ENCODE peak calls at places on chromosomes 2 and 18, in nine cellular contexts. One of them, this sample, is unnamed.
A peak's percentile ranks its signal among the peaks of the same experiment; 100 is the strongest.

GRCh38 chr2:208584387-208584965 is 177.9 kb downstream of the PTH2R start:
- DNase-seq in GM23338: no peak
- DNase-seq in neural progenitor cell: peak; percentile 25
- DNase-seq in sigmoid colon: no peak
- DNase-seq in ovary: no peak
- DNase-seq in H7: no peak
- DNase-seq in fibroblast of mammary gland: no peak
- DNase-seq in body of pancreas: no peak
- DNase-seq in Caco-2: no peak
- DNase-seq in this sample: no peak

GRCh38 chr18:60485207-60485606 is 112.6 kb upstream of the MC4R start:
- DNase-seq in fibroblast of mammary gland: no peak
- DNase-seq in GM23338: no peak
- DNase-seq in neural progenitor cell: no peak
- DNase-seq in body of pancreas: no peak
- DNase-seq in H7: no peak
- DNase-seq in sigmoid colon: no peak
- DNase-seq in ovary: no peak
- DNase-seq in Caco-2: no peak
- DNase-seq in this sample: no peak

GRCh38 chr18:22846088-22846683 is 86.9 kb upstream of the RBBP8 start:
- DNase-seq in H7: no peak
- DNase-seq in fibroblast of mammary gland: peak; percentile 42
- DNase-seq in ovary: no peak
- DNase-seq in GM23338: peak; percentile 21
- DNase-seq in body of pancreas: peak; percentile 37
- DNase-seq in neural progenitor cell: peak; percentile 13
- DNase-seq in sigmoid colon: no peak
- DNase-seq in Caco-2: peak; percentile 15
- DNase-seq in this sample: no peak

GRCh38 chr2:60738679-60739078 is 17.4 kb upstream of the PAPOLG start:
- DNase-seq in fibroblast of mammary gland: no peak
- DNase-seq in H7: no peak
- DNase-seq in GM23338: no peak
- DNase-seq in neural progenitor cell: no peak
- DNase-seq in Caco-2: no peak
- DNase-seq in sigmoid colon: peak; percentile 7
- DNase-seq in ovary: no peak
- DNase-seq in body of pancreas: no peak
- DNase-seq in this sample: no peak

GRCh38 chr2:239780236-239780997 is 244.7 kb downstream of the NDUFA10 start:
- DNase-seq in H7: no peak
- DNase-seq in body of pancreas: no peak
- DNase-seq in fibroblast of mammary gland: no peak
- DNase-seq in Caco-2: no peak
- DNase-seq in sigmoid colon: peak; percentile 56
- DNase-seq in GM23338: no peak
- DNase-seq in neural progenitor cell: no peak
- DNase-seq in ovary: peak; percentile 10
- DNase-seq in this sample: no peak

GRCh38 chr18:13813271-13813849 is 10.6 kb upstream of the MC5R start:
- DNase-seq in body of pancreas: peak; percentile 75
- DNase-seq in ovary: peak; percentile 51
- DNase-seq in H7: peak; percentile 77
- DNase-seq in sigmoid colon: no peak
- DNase-seq in Caco-2: peak; percentile 71
- DNase-seq in GM23338: peak; percentile 82
- DNase-seq in neural progenitor cell: peak; percentile 78
- DNase-seq in fibroblast of mammary gland: peak; percentile 61
- DNase-seq in this sample: peak; percentile 56

GRCh38 chr2:187497858-187498463 is 49.9 kb upstream of the CALCRL start:
- DNase-seq in Caco-2: no peak
- DNase-seq in sigmoid colon: no peak
- DNase-seq in fibroblast of mammary gland: peak; percentile 37
- DNase-seq in H7: no peak
- DNase-seq in neural progenitor cell: peak; percentile 7
- DNase-seq in GM23338: peak; percentile 24
- DNase-seq in body of pancreas: no peak
- DNase-seq in ovary: no peak
- DNase-seq in this sample: no peak

GRCh38 chr2:174611851-174612250 is 14.2 kb upstream of the WIPF1 start:
- DNase-seq in Caco-2: no peak
- DNase-seq in fibroblast of mammary gland: no peak
- DNase-seq in body of pancreas: no peak
- DNase-seq in neural progenitor cell: no peak
- DNase-seq in ovary: no peak
- DNase-seq in GM23338: no peak
- DNase-seq in H7: no peak
- DNase-seq in sigmoid colon: no peak
- DNase-seq in this sample: no peak

GRCh38 chr2:63667132-63667531 is 78.4 kb downstream of the MDH1 start:
- DNase-seq in fibroblast of mammary gland: no peak
- DNase-seq in ovary: no peak
- DNase-seq in Caco-2: no peak
- DNase-seq in sigmoid colon: no peak
- DNase-seq in GM23338: no peak
- DNase-seq in H7: no peak
- DNase-seq in body of pancreas: no peak
- DNase-seq in neural progenitor cell: no peak
- DNase-seq in this sample: no peak

GRCh38 chr18:26479686-26480079 is 68.7 kb downstream of the KCTD1 start:
- DNase-seq in body of pancreas: no peak
- DNase-seq in H7: no peak
- DNase-seq in GM23338: no peak
- DNase-seq in fibroblast of mammary gland: peak; percentile 29
- DNase-seq in Caco-2: no peak
- DNase-seq in neural progenitor cell: no peak
- DNase-seq in ovary: no peak
- DNase-seq in sigmoid colon: no peak
- DNase-seq in this sample: no peak
- H3K4me3 ChIP-seq in body of pancreas: no peak overlapping the region
- H3K4me3 ChIP-seq in H7: no peak overlapping the region
- H3K4me3 ChIP-seq in GM23338: peak overlapping the region; percentile 44
- H3K4me3 ChIP-seq in fibroblast of mammary gland: no peak overlapping the region
- H3K4me3 ChIP-seq in Caco-2: no peak overlapping the region
- H3K4me3 ChIP-seq in neural progenitor cell: no peak overlapping the region
- H3K4me3 ChIP-seq in ovary: no peak overlapping the region
- H3K4me3 ChIP-seq in sigmoid colon: peak overlapping the region; percentile 14
- H3K4me3 ChIP-seq in this sample: no peak overlapping the region

DNA sequence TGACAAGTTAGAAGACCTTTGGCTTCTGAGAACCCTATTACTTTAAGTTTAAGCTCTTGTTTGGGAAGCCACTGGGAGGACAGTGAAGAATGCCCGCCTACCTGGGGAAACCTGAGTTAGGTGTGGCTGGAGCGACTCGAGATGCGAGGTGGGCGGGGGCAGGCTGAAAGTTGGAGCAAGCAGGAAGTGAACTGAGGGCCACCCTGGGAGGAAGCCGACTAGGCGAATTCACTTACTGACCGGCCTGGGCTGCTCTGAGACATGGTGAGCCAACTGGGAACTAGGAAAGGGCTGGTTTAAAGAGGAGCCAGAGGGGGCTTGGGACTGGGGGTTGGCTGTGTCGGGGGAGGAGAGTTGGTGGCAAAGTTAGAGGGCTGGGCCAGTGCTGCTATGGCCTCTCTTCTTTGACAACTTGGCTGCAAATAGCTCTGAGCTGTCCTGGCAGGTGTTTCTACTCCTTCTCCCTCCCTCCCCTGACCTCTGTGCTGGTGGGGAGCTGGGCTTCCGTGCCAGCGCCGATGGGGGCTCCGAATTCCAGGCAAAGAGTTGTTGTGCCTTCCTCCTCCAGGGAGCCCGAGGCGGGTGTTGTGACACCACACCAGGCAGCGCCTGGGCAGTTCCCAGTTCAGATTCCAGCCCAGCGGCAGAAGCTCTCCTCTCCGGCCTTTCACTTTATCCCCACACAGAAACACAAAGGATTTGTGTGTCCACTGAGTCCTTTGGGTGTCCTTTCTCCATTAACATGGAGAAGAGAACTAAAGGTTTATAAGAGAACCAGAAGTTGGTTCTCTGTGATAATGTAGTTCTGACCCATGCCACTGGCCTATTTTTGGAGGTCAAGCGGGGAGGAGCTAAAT is at the start of gene VAMP8:
- DNase-seq in Caco-2: peak; percentile 87
- DNase-seq in body of pancreas: peak; percentile 90
- DNase-seq in H7: peak; percentile 88
- DNase-seq in ovary: no peak
- DNase-seq in sigmoid colon: no peak
- DNase-seq in fibroblast of mammary gland: no peak
- DNase-seq in GM23338: peak; percentile 95
- DNase-seq in neural progenitor cell: peak; percentile 31
- DNase-seq in this sample: peak; percentile 86
- H3K4me3 ChIP-seq in Caco-2: peak within 1 kb of the TSS; percentile 67
- H3K4me3 ChIP-seq in body of pancreas: peak within 1 kb of the TSS; percentile 53
- H3K4me3 ChIP-seq in H7: peak within 1 kb of the TSS; percentile 48
- H3K4me3 ChIP-seq in ovary: peak within 1 kb of the TSS; percentile 31
- H3K4me3 ChIP-seq in sigmoid colon: peak within 1 kb of the TSS; percentile 36
- H3K4me3 ChIP-seq in fibroblast of mammary gland: no peak within 1 kb of the TSS
- H3K4me3 ChIP-seq in GM23338: peak within 1 kb of the TSS; percentile 61
- H3K4me3 ChIP-seq in neural progenitor cell: peak within 1 kb of the TSS; percentile 35
- H3K4me3 ChIP-seq in this sample: peak within 1 kb of the TSS; percentile 27

GRCh38 chr18:28512357-28512756 is 335.4 kb upstream of the CDH2 start:
- DNase-seq in Caco-2: no peak
- DNase-seq in fibroblast of mammary gland: no peak
- DNase-seq in body of pancreas: no peak
- DNase-seq in ovary: no peak
- DNase-seq in neural progenitor cell: no peak
- DNase-seq in GM23338: no peak
- DNase-seq in sigmoid colon: no peak
- DNase-seq in H7: no peak
- DNase-seq in this sample: no peak
- H3K4me3 ChIP-seq in Caco-2: no peak overlapping the region
- H3K4me3 ChIP-seq in fibroblast of mammary gland: no peak overlapping the region
- H3K4me3 ChIP-seq in body of pancreas: no peak overlapping the region
- H3K4me3 ChIP-seq in ovary: no peak overlapping the region
- H3K4me3 ChIP-seq in neural progenitor cell: no peak overlapping the region
- H3K4me3 ChIP-seq in GM23338: no peak overlapping the region
- H3K4me3 ChIP-seq in sigmoid colon: no peak overlapping the region
- H3K4me3 ChIP-seq in H7: no peak overlapping the region
- H3K4me3 ChIP-seq in this sample: no peak overlapping the region

GRCh38 chr2:15619938-15620337 is 28.3 kb downstream of the DDX1 start:
- DNase-seq in body of pancreas: no peak
- DNase-seq in fibroblast of mammary gland: no peak
- DNase-seq in neural progenitor cell: no peak
- DNase-seq in ovary: no peak
- DNase-seq in Caco-2: no peak
- DNase-seq in sigmoid colon: no peak
- DNase-seq in H7: no peak
- DNase-seq in GM23338: no peak
- DNase-seq in this sample: no peak
- H3K4me3 ChIP-seq in body of pancreas: no peak overlapping the region
- H3K4me3 ChIP-seq in fibroblast of mammary gland: no peak overlapping the region
- H3K4me3 ChIP-seq in neural progenitor cell: no peak overlapping the region
- H3K4me3 ChIP-seq in ovary: no peak overlapping the region
- H3K4me3 ChIP-seq in Caco-2: no peak overlapping the region
- H3K4me3 ChIP-seq in sigmoid colon: no peak overlapping the region
- H3K4me3 ChIP-seq in H7: no peak overlapping the region
- H3K4me3 ChIP-seq in GM23338: no peak overlapping the region
- H3K4me3 ChIP-seq in this sample: no peak overlapping the region

GRCh38 chr2:129760669-129761068 is 218.8 kb upstream of the RAB6C start:
- DNase-seq in body of pancreas: no peak
- DNase-seq in GM23338: no peak
- DNase-seq in sigmoid colon: no peak
- DNase-seq in H7: peak; percentile 27
- DNase-seq in fibroblast of mammary gland: no peak
- DNase-seq in neural progenitor cell: no peak
- DNase-seq in Caco-2: no peak
- DNase-seq in ovary: no peak
- DNase-seq in this sample: no peak

GRCh38 chr2:129757366-129757914 is 222.0 kb upstream of the RAB6C start:
- DNase-seq in ovary: no peak
- DNase-seq in Caco-2: no peak
- DNase-seq in body of pancreas: no peak
- DNase-seq in sigmoid colon: no peak
- DNase-seq in GM23338: no peak
- DNase-seq in neural progenitor cell: no peak
- DNase-seq in fibroblast of mammary gland: no peak
- DNase-seq in H7: no peak
- DNase-seq in this sample: no peak

GRCh38 chr2:129759186-129760010 is 220.1 kb upstream of the RAB6C start:
- DNase-seq in Caco-2: no peak
- DNase-seq in neural progenitor cell: no peak
- DNase-seq in ovary: no peak
- DNase-seq in sigmoid colon: no peak
- DNase-seq in GM23338: no peak
- DNase-seq in body of pancreas: no peak
- DNase-seq in H7: no peak
- DNase-seq in fibroblast of mammary gland: no peak
- DNase-seq in this sample: no peak

GRCh38 chr2:129757915-129758421 is 221.5 kb upstream of the RAB6C start:
- DNase-seq in body of pancreas: no peak
- DNase-seq in neural progenitor cell: no peak
- DNase-seq in sigmoid colon: no peak
- DNase-seq in fibroblast of mammary gland: no peak
- DNase-seq in H7: peak; percentile 75
- DNase-seq in ovary: no peak
- DNase-seq in GM23338: peak; percentile 68
- DNase-seq in Caco-2: no peak
- DNase-seq in this sample: no peak

DNA sequence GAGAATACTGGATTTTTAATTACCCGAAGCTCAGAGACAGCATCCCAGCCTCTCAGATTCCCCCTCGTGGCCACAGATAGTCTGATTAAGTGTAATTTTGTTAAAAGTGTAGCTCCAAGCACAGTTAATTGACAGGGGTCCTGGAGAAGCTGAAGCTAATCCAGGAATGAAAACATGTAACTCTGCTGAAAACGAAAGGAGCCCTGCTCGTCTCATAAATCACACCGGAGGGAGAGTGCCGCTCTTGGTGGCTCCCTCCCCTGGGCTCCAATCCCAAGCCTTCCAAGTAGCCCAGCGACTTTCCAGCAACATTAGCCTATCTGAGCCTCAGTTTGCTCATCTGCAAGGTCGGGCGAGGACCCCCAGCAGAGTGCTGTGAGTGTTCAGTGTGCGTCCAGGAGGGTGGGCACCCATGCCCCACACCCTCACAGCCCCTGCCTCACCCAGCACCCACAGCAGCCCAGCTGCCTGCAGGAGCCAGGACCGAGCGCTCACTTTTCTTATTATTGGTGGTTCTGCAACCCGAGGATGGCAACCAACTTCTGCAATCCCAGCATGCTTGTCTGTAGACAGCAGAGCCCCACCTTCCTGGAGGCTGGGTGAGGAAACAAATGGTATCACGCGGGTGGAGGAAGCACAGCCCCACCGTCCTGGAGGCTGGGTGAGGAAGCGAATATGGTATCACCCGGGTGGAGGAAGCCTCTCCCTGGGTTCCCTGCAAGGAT is 220.8 kb upstream of the RAB6C start:
- DNase-seq in GM23338: peak; percentile 24
- DNase-seq in ovary: no peak
- DNase-seq in neural progenitor cell: no peak
- DNase-seq in sigmoid colon: no peak
- DNase-seq in body of pancreas: peak; percentile 45
- DNase-seq in H7: peak; percentile 67
- DNase-seq in Caco-2: no peak
- DNase-seq in fibroblast of mammary gland: no peak
- DNase-seq in this sample: peak; percentile 39
- H3K4me3 ChIP-seq in GM23338: peak overlapping the region; percentile 20
- H3K4me3 ChIP-seq in ovary: peak overlapping the region; percentile 20
- H3K4me3 ChIP-seq in neural progenitor cell: no peak overlapping the region
- H3K4me3 ChIP-seq in sigmoid colon: peak overlapping the region; percentile 42
- H3K4me3 ChIP-seq in body of pancreas: no peak overlapping the region
- H3K4me3 ChIP-seq in H7: peak overlapping the region; percentile 28
- H3K4me3 ChIP-seq in Caco-2: no peak overlapping the region
- H3K4me3 ChIP-seq in fibroblast of mammary gland: no peak overlapping the region
- H3K4me3 ChIP-seq in this sample: no peak overlapping the region

GRCh38 chr18:45688834-45689233 is 35.1 kb upstream of the SLC14A1 start:
- DNase-seq in ovary: no peak
- DNase-seq in GM23338: no peak
- DNase-seq in neural progenitor cell: no peak
- DNase-seq in sigmoid colon: no peak
- DNase-seq in fibroblast of mammary gland: peak; percentile 25
- DNase-seq in body of pancreas: no peak
- DNase-seq in H7: no peak
- DNase-seq in Caco-2: no peak
- DNase-seq in this sample: no peak
- H3K4me3 ChIP-seq in ovary: no peak overlapping the region
- H3K4me3 ChIP-seq in GM23338: no peak overlapping the region
- H3K4me3 ChIP-seq in neural progenitor cell: no peak overlapping the region
- H3K4me3 ChIP-seq in sigmoid colon: no peak overlapping the region
- H3K4me3 ChIP-seq in fibroblast of mammary gland: no peak overlapping the region
- H3K4me3 ChIP-seq in body of pancreas: no peak overlapping the region
- H3K4me3 ChIP-seq in H7: no peak overlapping the region
- H3K4me3 ChIP-seq in Caco-2: no peak overlapping the region
- H3K4me3 ChIP-seq in this sample: no peak overlapping the region

This sample was measured in lung.